ENCODE peak calls at places on chromosomes 13 and 19, in six cellular contexts. One of them, this sample, is unnamed.

GRCh38 chr13:73039201-73040108 is 19.4 kb upstream of the KLF5 start:
- DNase-seq in AG10803: peak; percentile 51
- DNase-seq in fibroblast of mammary gland: no peak
- DNase-seq in ascending aorta: no peak
- DNase-seq in IMR-90: no peak
- DNase-seq in HFF-Myc: no peak
- DNase-seq in this sample: no peak

GRCh38 chr13:73521291-73521626 is 462.5 kb downstream of the KLF5 start:
- DNase-seq in fibroblast of mammary gland: no peak
- DNase-seq in IMR-90: no peak
- DNase-seq in ascending aorta: no peak
- DNase-seq in HFF-Myc: no peak
- DNase-seq in AG10803: no peak
- DNase-seq in this sample: no peak

GRCh38 chr13:48532146-48532472 is 771 bp downstream of the RCBTB2 start:
- DNase-seq in IMR-90: peak; percentile 52
- DNase-seq in AG10803: peak; percentile 58
- DNase-seq in HFF-Myc: peak; percentile 10
- DNase-seq in fibroblast of mammary gland: peak; percentile 56
- DNase-seq in ascending aorta: no peak
- DNase-seq in this sample: no peak

GRCh38 chr13:108269601-108270328 is at the start of gene TNFSF13B:
- DNase-seq in ascending aorta: no peak
- DNase-seq in AG10803: peak; percentile 40
- DNase-seq in fibroblast of mammary gland: peak; percentile 46
- DNase-seq in IMR-90: peak; percentile 40
- DNase-seq in HFF-Myc: no peak
- DNase-seq in this sample: peak; percentile 48

GRCh38 chr19:6481541-6482342 is at the start of gene DENND1C:
- DNase-seq in AG10803: no peak
- DNase-seq in IMR-90: no peak
- DNase-seq in fibroblast of mammary gland: no peak
- DNase-seq in HFF-Myc: no peak
- DNase-seq in ascending aorta: no peak
- DNase-seq in this sample: peak; percentile 29

GRCh38 chr13:80469841-80470378 is 129.0 kb upstream of the SPRY2 start:
- DNase-seq in fibroblast of mammary gland: peak; percentile 99
- DNase-seq in AG10803: peak; percentile 4
- DNase-seq in ascending aorta: peak; percentile 62
- DNase-seq in HFF-Myc: no peak
- DNase-seq in IMR-90: peak; percentile 31
- DNase-seq in this sample: no peak

GRCh38 chr19:35213678-35214632 is 14.6 kb downstream of the FAM187B start:
- DNase-seq in HFF-Myc: peak; percentile 42
- DNase-seq in IMR-90: peak; percentile 64
- DNase-seq in ascending aorta: peak; percentile 63
- DNase-seq in AG10803: peak; percentile 45
- DNase-seq in fibroblast of mammary gland: peak; percentile 66
- DNase-seq in this sample: peak; percentile 80

GRCh38 chr13:42102961-42103688 is 54.7 kb downstream of the DGKH start:
- DNase-seq in AG10803: peak; percentile 55
- DNase-seq in IMR-90: peak; percentile 57
- DNase-seq in HFF-Myc: peak; percentile 74
- DNase-seq in fibroblast of mammary gland: peak; percentile 75
- DNase-seq in ascending aorta: no peak
- DNase-seq in this sample: no peak

GRCh38 chr19:5001547-5002131 is 32.7 kb downstream of the KDM4B start:
- DNase-seq in fibroblast of mammary gland: peak; percentile 88
- DNase-seq in AG10803: peak; percentile 88
- DNase-seq in ascending aorta: no peak
- DNase-seq in IMR-90: peak; percentile 71
- DNase-seq in HFF-Myc: peak; percentile 81
- DNase-seq in this sample: no peak

GRCh38 chr19:30047355-30047895 is 105.4 kb downstream of the URI1 start:
- DNase-seq in HFF-Myc: no peak
- DNase-seq in fibroblast of mammary gland: no peak
- DNase-seq in ascending aorta: no peak
- DNase-seq in IMR-90: no peak
- DNase-seq in AG10803: no peak
- DNase-seq in this sample: no peak

GRCh38 chr13:63403726-63404125 is 1988.1 kb upstream of the PCDH20 start:
- DNase-seq in fibroblast of mammary gland: no peak
- DNase-seq in HFF-Myc: no peak
- DNase-seq in IMR-90: no peak
- DNase-seq in AG10803: no peak
- DNase-seq in ascending aorta: no peak
- DNase-seq in this sample: no peak

GRCh38 chr13:44734204-44734707 is 158.1 kb upstream of the TSC22D1 start:
- DNase-seq in HFF-Myc: no peak
- DNase-seq in AG10803: peak; percentile 76
- DNase-seq in ascending aorta: no peak
- DNase-seq in IMR-90: peak; percentile 34
- DNase-seq in fibroblast of mammary gland: peak; percentile 82
- DNase-seq in this sample: no peak

GRCh38 chr19:10404888-10405808 is 1.8 kb upstream of the CDC37 start:
- DNase-seq in ascending aorta: no peak
- DNase-seq in IMR-90: no peak
- DNase-seq in fibroblast of mammary gland: no peak
- DNase-seq in HFF-Myc: no peak
- DNase-seq in AG10803: no peak
- DNase-seq in this sample: no peak

GRCh38 chr13:108257238-108257637 is 12.3 kb upstream of the TNFSF13B start:
- DNase-seq in IMR-90: no peak
- DNase-seq in AG10803: no peak
- DNase-seq in ascending aorta: no peak
- DNase-seq in HFF-Myc: no peak
- DNase-seq in fibroblast of mammary gland: no peak
- DNase-seq in this sample: no peak

GRCh38 chr19:17049711-17050280 is 23.2 kb upstream of the CPAMD8 start:
- DNase-seq in fibroblast of mammary gland: peak; percentile 71
- DNase-seq in AG10803: peak; percentile 41
- DNase-seq in IMR-90: peak; percentile 73
- DNase-seq in HFF-Myc: no peak
- DNase-seq in ascending aorta: no peak
- DNase-seq in this sample: no peak

GRCh38 chr19:40982594-40983101 is 8.4 kb upstream of the CYP2B6 start:
- DNase-seq in ascending aorta: no peak
- DNase-seq in AG10803: peak; percentile 11
- DNase-seq in HFF-Myc: no peak
- DNase-seq in fibroblast of mammary gland: peak; percentile 23
- DNase-seq in IMR-90: peak; percentile 32
- DNase-seq in this sample: no peak

GRCh38 chr13:99028890-99029289 is 51.0 kb upstream of the DOCK9 start:
- DNase-seq in fibroblast of mammary gland: no peak
- DNase-seq in AG10803: no peak
- DNase-seq in ascending aorta: no peak
- DNase-seq in HFF-Myc: no peak
- DNase-seq in IMR-90: no peak
- DNase-seq in this sample: no peak

GRCh38 chr13:92807343-92807742 is 419.3 kb upstream of the GPC6 start:
- DNase-seq in fibroblast of mammary gland: no peak
- DNase-seq in IMR-90: peak; percentile 26
- DNase-seq in HFF-Myc: no peak
- DNase-seq in AG10803: peak; percentile 31
- DNase-seq in ascending aorta: no peak
- DNase-seq in this sample: no peak

GRCh38 chr19:15702590-15702930 is 25.3 kb upstream of the OR10H2 start:
- DNase-seq in AG10803: peak; percentile 57
- DNase-seq in HFF-Myc: peak; percentile 3
- DNase-seq in ascending aorta: peak; percentile 29
- DNase-seq in fibroblast of mammary gland: peak; percentile 38
- DNase-seq in IMR-90: no peak
- DNase-seq in this sample: no peak

GRCh38 chr13:22915442-22916082 is 265.2 kb upstream of the SGCG start:
- DNase-seq in fibroblast of mammary gland: peak; percentile 54
- DNase-seq in HFF-Myc: no peak
- DNase-seq in AG10803: peak; percentile 24
- DNase-seq in ascending aorta: no peak
- DNase-seq in IMR-90: peak; percentile 17
- DNase-seq in this sample: no peak

DNA sequence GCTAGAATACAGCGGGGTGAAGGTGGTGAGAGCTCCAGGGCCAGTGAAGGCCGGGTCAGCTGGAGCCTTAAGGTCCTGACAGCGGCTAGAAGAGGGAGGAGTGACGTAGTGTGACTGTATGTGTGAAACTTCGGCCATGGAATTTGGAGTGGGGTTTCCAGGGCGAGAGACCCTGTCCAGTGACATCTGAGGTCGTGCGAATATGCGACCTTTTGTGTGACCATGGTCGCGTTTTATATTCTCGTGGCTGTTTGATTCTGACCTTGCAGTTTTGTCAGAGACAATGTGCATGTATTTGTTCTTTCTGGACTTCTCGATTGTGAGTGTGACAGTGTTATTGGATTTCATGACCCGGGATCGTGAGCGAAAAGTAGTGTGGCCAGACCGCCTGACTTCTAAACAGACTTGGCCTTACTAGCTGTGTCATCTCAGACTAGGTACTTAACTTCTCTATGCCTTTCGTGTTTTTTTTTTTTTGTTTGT is 405 bp upstream of the ZNF569 start:
- DNase-seq in AG10803: no peak
- DNase-seq in HFF-Myc: no peak
- DNase-seq in fibroblast of mammary gland: no peak
- DNase-seq in IMR-90: no peak
- DNase-seq in ascending aorta: no peak
- DNase-seq in this sample: no peak
- H3K4me3 ChIP-seq in AG10803: peak overlapping the region; percentile 81
- H3K4me3 ChIP-seq in HFF-Myc: peak overlapping the region; percentile 83
- H3K4me3 ChIP-seq in fibroblast of mammary gland: peak overlapping the region; percentile 85
- H3K4me3 ChIP-seq in IMR-90: peak overlapping the region; percentile 81
- H3K4me3 ChIP-seq in ascending aorta: peak overlapping the region; percentile 65
- H3K4me3 ChIP-seq in this sample: peak overlapping the region; percentile 67

DNA sequence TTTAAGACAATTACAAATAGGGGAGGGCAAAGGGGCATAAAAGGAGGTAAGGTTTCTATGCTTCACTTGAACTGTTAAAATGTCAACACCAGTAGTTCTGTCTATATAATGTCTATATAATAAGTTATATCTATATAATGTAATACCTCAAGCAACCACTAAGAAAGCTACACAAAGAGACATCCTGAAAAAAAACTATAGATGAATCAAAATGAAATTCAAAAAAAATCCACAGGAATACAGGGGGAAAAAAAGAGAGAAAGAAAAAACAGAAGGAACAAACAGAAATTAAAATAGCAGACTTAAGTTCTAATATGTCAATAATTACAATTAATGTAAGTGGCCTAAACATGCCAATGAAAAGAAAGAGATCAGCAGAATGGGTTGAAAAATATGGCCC is 186.0 kb downstream of the KCTD15 start:
- DNase-seq in fibroblast of mammary gland: no peak
- DNase-seq in AG10803: no peak
- DNase-seq in HFF-Myc: no peak
- DNase-seq in IMR-90: no peak
- DNase-seq in ascending aorta: no peak
- DNase-seq in this sample: no peak
- TF ChIP-seq CTCF in fibroblast of mammary gland: no peak
- TF ChIP-seq CTCF in AG10803: no peak
- TF ChIP-seq CTCF in HFF-Myc: no peak
- TF ChIP-seq CTCF in IMR-90: no peak
- TF ChIP-seq CTCF in ascending aorta: no peak
- TF ChIP-seq CTCF in this sample: no peak

GRCh38 chr19:48415869-48416268 is 22.4 kb downstream of the GRIN2D start:
- DNase-seq in IMR-90: no peak
- DNase-seq in AG10803: no peak
- DNase-seq in ascending aorta: no peak
- DNase-seq in HFF-Myc: no peak
- DNase-seq in fibroblast of mammary gland: no peak
- DNase-seq in this sample: no peak

GRCh38 chr19:48421548-48421947 is 24.2 kb upstream of the GRWD1 start:
- DNase-seq in AG10803: no peak
- DNase-seq in IMR-90: no peak
- DNase-seq in HFF-Myc: no peak
- DNase-seq in fibroblast of mammary gland: peak; percentile 77
- DNase-seq in ascending aorta: no peak
- DNase-seq in this sample: no peak

GRCh38 chr19:48417436-48417835 is 24.0 kb downstream of the GRIN2D start:
- DNase-seq in AG10803: no peak
- DNase-seq in IMR-90: no peak
- DNase-seq in ascending aorta: no peak
- DNase-seq in fibroblast of mammary gland: no peak
- DNase-seq in HFF-Myc: no peak
- DNase-seq in this sample: no peak

GRCh38 chr19:48419158-48419920 is 25.9 kb downstream of the GRIN2D start:
- DNase-seq in AG10803: peak; percentile 35
- DNase-seq in fibroblast of mammary gland: peak; percentile 37
- DNase-seq in HFF-Myc: no peak
- DNase-seq in ascending aorta: no peak
- DNase-seq in IMR-90: peak; percentile 42
- DNase-seq in this sample: no peak

DNA sequence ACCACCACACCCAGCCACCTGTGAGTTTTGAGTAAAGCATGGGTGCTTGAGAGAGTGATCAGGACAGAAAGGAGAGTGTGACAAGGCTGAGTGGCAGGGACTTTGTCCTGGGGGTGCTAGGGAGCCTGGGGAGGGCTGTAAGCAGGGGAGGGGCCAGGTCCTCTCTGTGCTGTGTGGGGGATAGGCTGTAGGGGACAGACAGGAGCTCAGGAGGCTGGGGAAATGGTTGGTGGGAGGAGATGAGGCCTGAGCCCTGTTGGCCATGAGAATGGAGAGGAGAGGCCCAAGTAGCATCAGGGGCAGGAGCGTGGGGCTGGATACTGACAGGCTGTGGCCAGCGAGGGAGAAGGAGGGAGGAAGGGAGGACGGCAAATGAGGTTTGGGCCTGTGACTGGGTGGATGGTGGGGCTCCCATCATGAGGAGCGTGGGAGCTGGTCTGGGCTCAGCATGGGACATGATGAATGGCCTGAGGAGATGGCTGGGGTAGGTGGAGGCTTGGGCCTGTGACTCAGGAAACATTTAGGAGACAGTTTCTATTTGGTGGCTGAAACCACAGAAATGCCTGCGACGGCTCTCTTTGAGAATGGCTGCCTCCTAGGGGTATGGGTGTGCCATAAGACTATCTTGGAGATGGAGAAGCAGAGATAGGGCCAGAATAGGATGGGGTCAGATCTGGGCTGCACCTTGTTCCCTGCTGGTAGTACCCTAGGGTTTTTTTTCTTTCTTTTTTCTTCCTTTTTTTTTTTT is 25.0 kb downstream of the GRIN2D start:
- DNase-seq in AG10803: peak; percentile 49
- DNase-seq in ascending aorta: no peak
- DNase-seq in fibroblast of mammary gland: peak; percentile 50
- DNase-seq in HFF-Myc: no peak
- DNase-seq in IMR-90: peak; percentile 23
- DNase-seq in this sample: no peak
- H3K4me3 ChIP-seq in AG10803: no peak overlapping the region
- H3K4me3 ChIP-seq in ascending aorta: no peak overlapping the region
- H3K4me3 ChIP-seq in fibroblast of mammary gland: no peak overlapping the region
- H3K4me3 ChIP-seq in HFF-Myc: no peak overlapping the region
- H3K4me3 ChIP-seq in IMR-90: no peak overlapping the region
- H3K4me3 ChIP-seq in this sample: no peak overlapping the region

DNA sequence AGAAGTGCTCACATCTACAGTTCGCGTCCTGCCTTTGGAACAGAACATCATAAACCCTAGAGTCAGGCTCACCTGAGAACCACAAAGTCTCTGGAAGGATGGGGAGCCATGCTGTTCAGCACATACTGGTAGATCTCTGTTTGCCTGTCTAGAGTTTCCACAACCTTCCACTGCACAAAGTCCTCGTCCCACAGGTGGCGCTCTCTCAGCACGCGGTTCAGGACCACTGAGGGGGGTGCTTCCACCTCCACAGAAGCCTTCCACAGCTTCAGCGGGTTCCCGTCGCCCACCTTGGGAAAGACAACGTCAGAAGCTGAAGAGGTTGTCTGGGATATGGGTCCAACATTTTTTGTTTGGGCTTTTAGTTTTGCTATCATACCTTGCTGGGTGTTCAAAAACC is 93.6 kb downstream of the KL start:
- DNase-seq in IMR-90: no peak
- DNase-seq in ascending aorta: no peak
- DNase-seq in AG10803: no peak
- DNase-seq in fibroblast of mammary gland: peak; percentile 43
- DNase-seq in HFF-Myc: no peak
- DNase-seq in this sample: peak; percentile 62
- TF ChIP-seq CTCF in IMR-90: peak; percentile 25
- TF ChIP-seq CTCF in ascending aorta: no peak
- TF ChIP-seq CTCF in AG10803: peak; percentile 39
- TF ChIP-seq CTCF in fibroblast of mammary gland: peak; percentile 36
- TF ChIP-seq CTCF in HFF-Myc: peak; percentile 34
- TF ChIP-seq CTCF in this sample: peak; percentile 82